ENCODE peak calls at places on chromosomes 7 and 10, in six cellular contexts. C, Q, T, M, L and S are unnamed samples.

GRCh38 chr7:133358728-133359127 is 105.8 kb downstream of the EXOC4 start:
- DNase-seq in M (no peak), Q (no peak), T (no peak), L (no peak), C (no peak), S (no peak)

GRCh38 chr10:71396084-71396713 is 521 bp upstream of the CDH23 start:
- DNase-seq in Q (no peak), C (no peak), M (peak), L (no peak), T (no peak), S (peak)

GRCh38 chr10:59870152-59870551 is 36.2 kb downstream of the CCDC6 start:
- DNase-seq in L (no peak), Q (no peak), M (no peak), C (no peak), T (no peak), S (no peak)

GRCh38 chr7:140646931-140647647 is 6.5 kb upstream of the DENND2A start:
- DNase-seq in Q (no peak), C (peak), M (peak), L (peak), T (peak), S (peak)

GRCh38 chr10:22158426-22158825 is 59.4 kb downstream of the EBLN1 start:
- DNase-seq in M (no peak), T (no peak), Q (no peak), C (no peak), L (no peak), S (no peak)

GRCh38 chr10:129244757-129245156 is 222.3 kb upstream of the MGMT start:
- DNase-seq in L (no peak), M (no peak), Q (no peak), C (no peak), T (no peak), S (no peak)

GRCh38 chr10:117743517-117743916 is 201.0 kb downstream of the EMX2 start:
- DNase-seq in C (no peak), L (no peak), T (no peak), Q (no peak), M (no peak), S (no peak)

GRCh38 chr10:89518876-89519842 is 16.2 kb downstream of the SLC16A12 start:
- DNase-seq in C (no peak), M (no peak), Q (no peak), T (no peak), L (no peak), S (no peak)

GRCh38 chr10:95403690-95404459 is 113.1 kb upstream of the PDLIM1 start:
- DNase-seq in M (no peak), Q (no peak), L (no peak), T (no peak), C (no peak), S (no peak)

GRCh38 chr10:1229116-1229515 is 172.9 kb downstream of the WDR37 start:
- DNase-seq in C (no peak), Q (no peak), T (no peak), M (no peak), L (no peak), S (no peak)

GRCh38 chr7:92595281-92595680 is 5.1 kb upstream of the FAM133B start:
- DNase-seq in Q (peak), T (no peak), L (peak), C (peak), M (no peak), S (no peak)

GRCh38 chr10:72274730-72275350 is 1.1 kb downstream of the DDIT4 start:
- DNase-seq in M (peak), T (peak), C (no peak), L (peak), Q (no peak), S (peak)

GRCh38 chr10:46318808-46319207 is 32.0 kb downstream of the ANTXRL start:
- DNase-seq in L (no peak), Q (no peak), M (no peak), T (no peak), C (no peak), S (peak)

GRCh38 chr10:35995515-35995914 is 353.4 kb upstream of the FZD8 start:
- DNase-seq in T (no peak), C (no peak), Q (no peak), M (no peak), L (no peak), S (no peak)

GRCh38 chr10:43380610-43381222 is 9.3 kb downstream of the FXYD4 start:
- DNase-seq in C (peak), M (no peak), T (peak), Q (no peak), L (no peak), S (no peak)

GRCh38 chr7:47356261-47356660 is 225.7 kb downstream of the TNS3 start:
- DNase-seq in T (no peak), L (no peak), M (no peak), C (no peak), Q (no peak), S (no peak)

GRCh38 chr10:80411267-80411668 is 2.9 kb downstream of the PRXL2A start:
- DNase-seq in Q (no peak), M (no peak), C (no peak), L (no peak), T (no peak), S (no peak)